ENCODE peak calls at places on chromosomes 3 and 15, in five cellular contexts. G is HepG2, L is K562, T is HCT116, H is H1. S is an unnamed sample.

GRCh38 chr3:23796518-23796917 is 9.2 kb upstream of the UBE2E1 start:
- DNase-seq in H (peak), G (no peak), L (no peak), T (no peak), S (no peak)

GRCh38 chr3:196524527-196524926 is 9.4 kb upstream of the SMCO1 start:
- DNase-seq in G (no peak), L (peak), T (no peak), H (no peak), S (peak)

GRCh38 chr3:124768812-124769211 is 38.6 kb downstream of the UMPS start:
- DNase-seq in G (peak), T (no peak), L (peak), H (no peak), S (peak)

GRCh38 chr3:24943961-24944360 is 449.3 kb upstream of the THRB start:
- DNase-seq in H (no peak), L (no peak), G (no peak), T (no peak), S (no peak)

GRCh38 chr15:25251700-25252390 is 187.0 kb downstream of the UBE3A start:
- DNase-seq in H (no peak), T (no peak), L (no peak), G (no peak), S (no peak)

GRCh38 chr15:92449476-92449875 is 55.8 kb downstream of the ST8SIA2 start:
- DNase-seq in G (no peak), H (no peak), L (no peak), T (no peak), S (no peak)

GRCh38 chr3:58556761-58557181 is 19.8 kb upstream of the ACOX2 start:
- DNase-seq in H (no peak), G (no peak), L (no peak), T (no peak), S (no peak)

GRCh38 chr3:72536206-72536887 is 311.9 kb downstream of the SHQ1 start:
- DNase-seq in H (no peak), T (no peak), G (no peak), L (no peak), S (no peak)

GRCh38 chr15:88803241-88803919 is at the start of gene ACAN:
- DNase-seq in H (peak), T (no peak), L (no peak), G (no peak), S (no peak)

GRCh38 chr15:56759450-56759845 is 26.1 kb upstream of the ZNF280D start:
- DNase-seq in H (no peak), G (no peak), T (no peak), L (no peak), S (no peak)

GRCh38 chr3:3847994-3848970 is 49.1 kb downstream of the LRRN1 start:
- DNase-seq in L (no peak), H (no peak), T (no peak), G (no peak), S (no peak)

GRCh38 chr15:32657198-32657886 is 15.8 kb downstream of the SCG5 start:
- DNase-seq in L (peak), H (peak), T (no peak), G (no peak), S (no peak)

GRCh38 chr15:40282144-40282869 is 557 bp downstream of the ANKRD63 start:
- DNase-seq in T (no peak), L (peak), H (peak), G (peak), S (peak)

GRCh38 chr3:183265713-183266417 is 12.8 kb downstream of the B3GNT5 start:
- DNase-seq in T (peak), H (no peak), L (no peak), G (peak), S (no peak)

GRCh38 chr3:46675426-46675825 is 18.1 kb downstream of the ALS2CL start:
- DNase-seq in T (no peak), L (no peak), H (no peak), G (no peak), S (no peak)

GRCh38 chr15:52529289-52529929 is 729 bp upstream of the MYO5A start:
- DNase-seq in L (no peak), G (no peak), T (no peak), H (peak), S (no peak)

GRCh38 chr3:38115645-38116427 is 21.1 kb downstream of the ACAA1 start:
- DNase-seq in L (no peak), H (no peak), G (no peak), T (no peak), S (no peak)

GRCh38 chr3:46946416-46946815 is 30.1 kb downstream of the CCDC12 start:
- DNase-seq in H (no peak), G (no peak), T (no peak), L (no peak), S (no peak)

GRCh38 chr3:52121459-52121795 is 32.8 kb downstream of the POC1A start:
- DNase-seq in G (no peak), L (no peak), T (no peak), H (no peak), S (no peak)

GRCh38 chr3:140022061-140022781 is 87.2 kb downstream of the CLSTN2 start:
- DNase-seq in T (no peak), H (no peak), L (no peak), G (no peak), S (no peak)

DNA sequence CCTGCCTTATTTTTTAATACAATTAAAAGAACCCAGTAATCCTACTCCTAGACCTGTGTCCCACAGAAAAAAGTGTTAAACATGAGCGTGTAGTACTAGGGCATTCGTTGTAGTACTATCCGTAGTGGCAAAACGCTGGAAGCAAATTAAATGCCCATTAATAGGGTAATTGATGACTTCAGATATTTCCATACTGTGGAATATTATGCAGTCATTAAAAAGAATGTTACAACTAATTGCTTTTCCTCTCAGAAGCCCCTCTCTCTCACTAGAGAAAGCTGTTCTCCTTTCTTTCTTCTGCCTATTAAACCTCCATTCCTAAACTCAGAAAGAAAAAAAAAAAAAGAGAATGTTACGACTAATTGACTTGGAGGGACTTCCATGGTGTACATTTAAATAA is 2.7 kb downstream of the BBS4 start:
- DNase-seq in L (no peak), T (no peak), H (no peak), G (no peak), S (no peak)
- TF ChIP-seq JUND in L (no peak), T (no peak), H (no peak), G (no peak), S (no peak)

DNA sequence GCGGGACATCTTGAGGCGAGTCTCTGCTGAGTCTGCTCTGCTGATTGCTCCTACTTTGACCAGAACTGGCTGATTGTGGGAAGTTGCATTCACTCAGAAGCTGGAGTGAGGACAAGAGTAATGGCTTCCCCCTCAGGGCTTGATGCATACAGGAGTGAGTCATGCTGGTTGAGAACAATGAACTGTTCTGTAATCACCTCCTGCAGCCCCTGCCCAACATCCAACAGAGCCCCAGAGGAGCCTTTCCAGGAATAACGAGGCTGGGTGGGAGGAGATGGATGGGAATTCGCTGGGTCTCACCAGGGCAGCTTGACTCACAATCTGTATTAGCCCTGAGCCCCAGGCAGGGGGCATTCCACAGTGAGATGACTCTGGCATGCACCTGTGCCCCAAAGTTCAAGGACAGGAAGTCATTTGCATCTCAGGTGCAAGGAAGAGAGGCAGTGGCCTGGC is 85.0 kb downstream of the RAB11A start:
- DNase-seq in G (no peak), T (peak), H (peak), L (no peak), S (no peak)
- TF ChIP-seq JUND in G (no peak), T (peak), H (peak), L (no peak), S (no peak)

GRCh38 chr3:18440053-18440768 is 15.1 kb upstream of the SATB1 start:
- DNase-seq in T (no peak), L (no peak), H (no peak), G (no peak), S (no peak)
- TF ChIP-seq JUND in T (no peak), L (no peak), H (no peak), G (no peak), S (no peak)

GRCh38 chr15:74780983-74781672 is 752 bp upstream of the CSK start:
- DNase-seq in L (peak), G (no peak), H (no peak), T (no peak), S (no peak)
- TF ChIP-seq JUND in L (no peak), G (no peak), H (no peak), T (no peak), S (no peak)

DNA sequence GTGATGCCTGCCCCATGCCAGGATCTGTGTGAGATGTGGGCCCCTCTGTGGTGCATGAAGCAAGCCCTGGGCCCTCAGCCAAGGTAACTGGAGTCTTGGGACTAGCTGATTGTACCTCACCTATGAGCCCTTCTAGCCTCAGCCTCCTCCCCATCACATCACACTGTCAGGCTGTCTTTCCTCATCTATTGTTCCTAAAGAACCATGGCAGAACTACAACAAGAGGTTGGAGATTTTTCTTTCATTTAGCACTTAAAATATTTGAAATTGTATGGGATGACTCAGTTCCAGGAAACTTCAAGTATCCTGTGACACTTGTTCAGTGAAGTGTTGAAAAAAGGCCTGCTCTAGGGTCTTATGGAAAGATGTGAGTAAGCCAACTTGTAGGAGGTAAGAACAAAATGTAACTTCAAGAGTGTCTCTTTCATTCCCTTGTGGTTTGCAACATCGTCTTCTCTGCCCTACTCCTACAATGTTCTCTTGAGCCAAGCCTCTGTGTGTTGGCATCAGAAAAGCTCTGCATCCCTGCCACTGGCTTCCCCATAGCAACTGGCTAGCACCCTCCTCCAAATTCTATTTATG is 58.7 kb upstream of the TIPARP start:
- DNase-seq in L (no peak), G (no peak), T (no peak), H (no peak), S (no peak)
- TF ChIP-seq JUND in L (no peak), G (no peak), T (no peak), H (no peak), S (no peak)